ENCODE peak calls at places on chromosomes 3 and 15, in five cellular contexts. D is mammary epithelial cell, R is heart right ventricle, C is hepatocyte, S is PC-3. M is an unnamed sample. For H3K9me3, the result is how much of the 10 kb centered on the place peaks cover.

GRCh38 chr3:167837430-167837829 is 101.9 kb downstream of the SERPINI1 start:
- DNase-seq in R (no peak), S (peak), C (no peak), D (no peak), M (no peak)

GRCh38 chr15:29270169-29270955 is 740 bp upstream of the NSMCE3 start:
- DNase-seq in S (peak), C (no peak), D (peak), R (no peak), M (no peak)

GRCh38 chr3:14439501-14440167 is 37.2 kb downstream of the SLC6A6 start:
- DNase-seq in R (peak), S (no peak), C (no peak), D (no peak), M (no peak)

GRCh38 chr15:60652245-60652644 is 173.3 kb upstream of the ICE2 start:
- DNase-seq in C (no peak), R (no peak), D (no peak), S (no peak), M (no peak)

GRCh38 chr3:56790016-56790950 is 11.5 kb downstream of the ARHGEF3 start:
- DNase-seq in S (no peak), D (no peak), C (no peak), R (no peak), M (no peak)

GRCh38 chr3:51340311-51340829 is 44.7 kb upstream of the MANF start:
- DNase-seq in S (peak), R (no peak), D (peak), C (peak), M (no peak)

GRCh38 chr15:66630801-66631351 is 65.1 kb upstream of the LCTL start:
- DNase-seq in S (no peak), C (no peak), D (no peak), R (no peak), M (no peak)

GRCh38 chr3:36362973-36363372 is 17.3 kb upstream of the STAC start:
- DNase-seq in S (peak), C (peak), R (no peak), D (peak), M (no peak)

GRCh38 chr3:25775936-25776335 is 7.3 kb downstream of the NGLY1 start:
- DNase-seq in R (no peak), D (no peak), S (no peak), C (no peak), M (no peak)

GRCh38 chr15:75062706-75063105 is 39.3 kb downstream of the PPCDC start:
- DNase-seq in S (no peak), R (no peak), D (no peak), C (no peak), M (no peak)

GRCh38 chr3:17469520-17469919 is 272.9 kb downstream of the TBC1D5 start:
- DNase-seq in D (no peak), S (peak), C (no peak), R (no peak), M (no peak)

GRCh38 chr3:65671004-65671403 is 367.7 kb downstream of the MAGI1 start:
- DNase-seq in C (no peak), S (no peak), D (no peak), R (no peak), M (no peak)

GRCh38 chr3:131491775-131492174 is 11.0 kb downstream of the MRPL3 start:
- DNase-seq in C (no peak), D (no peak), S (no peak), R (no peak), M (no peak)

GRCh38 chr3:66822059-66823009 is 175.8 kb upstream of the KBTBD8 start:
- DNase-seq in D (peak), R (peak), C (peak), S (peak), M (peak)

GRCh38 chr3:25508901-25509300 is 80.8 kb downstream of the RARB start:
- DNase-seq in D (peak), S (peak), C (no peak), R (no peak), M (no peak)

GRCh38 chr3:65955792-65956477 is 82.8 kb downstream of the MAGI1 start:
- DNase-seq in D (no peak), R (no peak), C (peak), S (peak), M (no peak)

GRCh38 chr3:59774613-59775012 is 724.8 kb upstream of the CFAP20DC start:
- DNase-seq in R (no peak), D (peak), C (no peak), S (peak), M (no peak)

GRCh38 chr3:106119691-106120090 is 250.9 kb upstream of the CBLB start:
- DNase-seq in D (peak), R (no peak), C (no peak), S (peak), M (no peak)

GRCh38 chr3:106124818-106125217 is 256.0 kb upstream of the CBLB start:
- DNase-seq in S (no peak), D (no peak), C (no peak), R (no peak), M (no peak)

GRCh38 chr3:106120334-106120733 is 251.5 kb upstream of the CBLB start:
- DNase-seq in R (no peak), D (peak), C (no peak), S (peak), M (no peak)

GRCh38 chr3:106117490-106117858 is 248.7 kb upstream of the CBLB start:
- DNase-seq in C (no peak), R (no peak), D (peak), S (peak), M (no peak)

DNA sequence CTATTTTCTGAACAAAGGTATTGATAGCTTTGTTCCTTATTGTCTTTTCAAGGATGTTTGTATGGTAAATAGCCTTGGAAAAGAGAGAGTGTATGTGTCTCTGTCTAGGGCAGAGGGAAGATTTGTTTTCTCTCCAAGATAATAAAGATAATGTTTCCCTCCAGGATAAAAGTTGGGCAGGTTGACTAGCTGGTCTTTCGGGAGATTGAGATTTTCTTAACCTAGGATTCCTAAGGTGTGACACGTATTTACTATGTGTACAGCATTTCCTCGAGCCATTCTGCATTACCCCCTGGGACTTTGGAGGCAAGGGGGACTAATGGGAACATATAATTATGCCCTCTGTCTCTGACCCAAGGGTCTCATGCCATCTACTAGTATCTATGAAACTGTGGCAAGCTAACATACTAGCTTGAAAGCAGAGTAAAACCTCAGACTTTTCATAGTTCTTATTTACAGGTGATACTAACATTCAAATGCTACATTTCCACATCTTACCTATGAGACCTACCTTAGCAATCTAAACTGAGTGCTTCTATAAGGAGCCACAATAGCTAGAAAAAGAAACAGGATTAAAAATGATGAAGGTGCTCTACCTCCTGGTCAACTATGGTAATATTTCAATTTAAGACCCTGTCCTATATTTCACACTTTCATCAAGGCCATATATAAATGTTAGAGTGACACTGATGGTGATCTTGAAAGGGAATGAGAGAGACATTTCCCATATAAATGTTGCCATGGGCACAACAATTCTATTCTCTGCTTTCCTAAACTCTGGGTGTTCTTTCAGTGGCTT is 252.9 kb upstream of the CBLB start:
- DNase-seq in C (no peak), R (no peak), S (peak), D (no peak), M (no peak)
- TF ChIP-seq CTCF in C (no peak), R (no peak), S (peak), D (peak), M (no peak)

DNA sequence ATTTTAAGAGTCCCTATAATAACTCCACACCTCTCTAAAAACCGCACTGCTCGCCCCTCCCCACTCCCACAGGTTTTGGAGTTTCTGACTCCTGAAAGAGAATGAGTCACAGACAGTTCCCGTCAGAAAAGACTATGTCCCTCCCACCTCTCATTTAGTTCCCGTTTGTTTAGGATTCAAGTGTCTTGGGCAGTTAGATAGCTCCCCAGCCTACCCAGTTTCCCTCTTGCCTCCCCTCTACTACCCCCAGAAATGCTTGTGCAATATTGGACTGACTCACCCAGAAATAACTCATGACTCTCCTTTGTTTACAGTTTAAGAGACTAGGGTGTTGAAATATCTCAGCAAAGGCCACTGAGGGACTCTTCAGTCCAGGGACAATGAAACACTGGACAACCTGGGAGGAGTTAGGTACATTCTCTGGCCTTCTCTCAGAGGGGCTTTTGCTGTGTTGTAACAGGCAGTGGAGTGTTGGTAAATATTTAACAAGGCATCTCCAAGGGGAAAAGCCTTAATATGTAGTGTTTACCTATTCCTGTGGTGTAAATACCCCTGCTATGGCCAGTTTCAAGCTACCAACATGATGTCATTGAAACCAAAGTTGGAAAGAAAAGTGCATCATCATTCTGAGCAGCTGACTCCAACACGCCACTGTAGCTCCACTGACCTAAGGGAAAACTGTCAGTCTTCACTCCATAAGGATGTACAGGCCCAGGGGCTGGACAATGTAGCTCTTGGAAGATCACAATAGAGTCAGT is 96.1 kb upstream of the CHD2 start:
- DNase-seq in D (peak), R (peak), S (peak), C (peak), M (peak)
- H3K4me3 ChIP-seq in D (no peak), R (no peak), S (no peak), C (no peak), M (no peak)

GRCh38 chr15:46580487-46580886 is 945.7 kb downstream of the SQOR start:
- DNase-seq in C (no peak), D (no peak), R (no peak), S (no peak), M (no peak)
- H3K9me3 ChIP-seq in C (under half), D (under half), R (under half), S (under half), M (under half)

GRCh38 chr15:67783303-67783702 is 42.0 kb upstream of the SKOR1 start:
- DNase-seq in S (no peak), R (no peak), C (no peak), D (no peak), M (no peak)
- TF ChIP-seq CTCF in S (no peak), R (no peak), C (no peak), D (no peak), M (no peak)

DNA sequence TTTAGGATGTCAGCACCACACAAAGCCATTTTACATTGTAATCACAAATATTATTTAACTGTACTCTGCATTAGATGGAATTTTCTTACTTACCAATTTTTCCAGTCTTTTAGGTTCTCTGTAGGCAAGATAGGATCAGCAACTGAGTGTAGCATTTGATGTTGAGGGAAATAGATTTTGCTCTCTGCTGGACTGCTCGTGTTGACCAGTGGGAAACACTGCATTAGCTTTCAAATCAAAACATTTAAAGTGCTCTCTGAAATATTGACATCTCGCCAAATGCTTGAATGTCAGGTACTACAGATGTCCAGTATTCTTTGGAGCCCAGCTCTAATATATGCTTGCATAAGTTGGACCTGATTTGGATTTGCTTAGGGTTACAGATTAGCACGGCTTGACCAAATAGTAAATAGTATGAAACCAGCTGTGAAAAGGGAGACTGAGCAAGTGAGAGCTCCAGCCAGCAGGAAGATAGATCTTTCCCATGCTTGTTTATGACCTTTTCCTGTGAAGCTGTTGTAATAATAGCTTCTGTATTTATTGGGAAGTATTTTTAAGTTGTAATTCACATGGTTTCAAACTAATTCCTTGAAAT is 29.5 kb downstream of the P2RY14 start:
- DNase-seq in S (no peak), C (no peak), D (no peak), R (no peak), M (no peak)
- H3K4me3 ChIP-seq in S (no peak), C (no peak), D (no peak), R (peak), M (no peak)